ENCODE peak calls at places on chromosomes 16 and 17, in ten cellular contexts. One of them, this sample, is unnamed.

GRCh38 chr17:14276535-14277250 is 24.2 kb upstream of the HS3ST3B1 start:
- DNase-seq in OCI-LY7: no peak
- DNase-seq in cardiac muscle cell: no peak
- DNase-seq in MCF 10A: no peak
- DNase-seq in heart left ventricle: no peak
- DNase-seq in SK-N-SH: no peak
- DNase-seq in GM23338: no peak
- DNase-seq in MM.1S: no peak
- DNase-seq in A549: no peak
- DNase-seq in epithelial cell of esophagus: no peak
- DNase-seq in this sample: no peak

GRCh38 chr17:6061290-6061689 is 8.9 kb upstream of the WSCD1 start:
- DNase-seq in OCI-LY7: no peak
- DNase-seq in cardiac muscle cell: peak
- DNase-seq in MCF 10A: peak
- DNase-seq in heart left ventricle: no peak
- DNase-seq in SK-N-SH: no peak
- DNase-seq in GM23338: no peak
- DNase-seq in MM.1S: no peak
- DNase-seq in A549: peak
- DNase-seq in epithelial cell of esophagus: peak
- DNase-seq in this sample: no peak

GRCh38 chr16:88817785-88818609 is 6.3 kb upstream of the APRT start:
- DNase-seq in OCI-LY7: no peak
- DNase-seq in cardiac muscle cell: no peak
- DNase-seq in MCF 10A: no peak
- DNase-seq in heart left ventricle: no peak
- DNase-seq in SK-N-SH: no peak
- DNase-seq in GM23338: no peak
- DNase-seq in MM.1S: no peak
- DNase-seq in A549: no peak
- DNase-seq in epithelial cell of esophagus: peak
- DNase-seq in this sample: no peak

GRCh38 chr17:3773511-3773910 is 27.5 kb downstream of the ITGAE start:
- DNase-seq in OCI-LY7: no peak
- DNase-seq in cardiac muscle cell: peak
- DNase-seq in MCF 10A: peak
- DNase-seq in heart left ventricle: no peak
- DNase-seq in SK-N-SH: no peak
- DNase-seq in GM23338: no peak
- DNase-seq in MM.1S: no peak
- DNase-seq in A549: peak
- DNase-seq in epithelial cell of esophagus: peak
- DNase-seq in this sample: no peak

GRCh38 chr16:30548392-30549255 is 9.6 kb downstream of the ZNF764 start:
- DNase-seq in OCI-LY7: no peak
- DNase-seq in cardiac muscle cell: no peak
- DNase-seq in MCF 10A: no peak
- DNase-seq in heart left ventricle: no peak
- DNase-seq in SK-N-SH: no peak
- DNase-seq in GM23338: no peak
- DNase-seq in MM.1S: no peak
- DNase-seq in A549: no peak
- DNase-seq in epithelial cell of esophagus: no peak
- DNase-seq in this sample: no peak

GRCh38 chr16:2963611-2964415 is at the start of gene KREMEN2:
- DNase-seq in OCI-LY7: no peak
- DNase-seq in cardiac muscle cell: no peak
- DNase-seq in MCF 10A: peak
- DNase-seq in heart left ventricle: no peak
- DNase-seq in SK-N-SH: peak
- DNase-seq in GM23338: peak
- DNase-seq in MM.1S: no peak
- DNase-seq in A549: peak
- DNase-seq in epithelial cell of esophagus: peak
- DNase-seq in this sample: no peak

GRCh38 chr16:78462261-78463208 is 363.1 kb downstream of the WWOX start:
- DNase-seq in OCI-LY7: no peak
- DNase-seq in cardiac muscle cell: no peak
- DNase-seq in MCF 10A: no peak
- DNase-seq in heart left ventricle: no peak
- DNase-seq in SK-N-SH: no peak
- DNase-seq in GM23338: no peak
- DNase-seq in MM.1S: no peak
- DNase-seq in A549: no peak
- DNase-seq in epithelial cell of esophagus: no peak
- DNase-seq in this sample: no peak

GRCh38 chr16:73739049-73739769 is 557.4 kb upstream of the PSMD7 start:
- DNase-seq in OCI-LY7: no peak
- DNase-seq in cardiac muscle cell: no peak
- DNase-seq in MCF 10A: no peak
- DNase-seq in heart left ventricle: no peak
- DNase-seq in SK-N-SH: no peak
- DNase-seq in GM23338: no peak
- DNase-seq in MM.1S: no peak
- DNase-seq in A549: no peak
- DNase-seq in epithelial cell of esophagus: peak
- DNase-seq in this sample: no peak

GRCh38 chr17:27430882-27431491 is 25.3 kb upstream of the KSR1 start:
- DNase-seq in OCI-LY7: peak
- DNase-seq in cardiac muscle cell: peak
- DNase-seq in MCF 10A: peak
- DNase-seq in heart left ventricle: no peak
- DNase-seq in SK-N-SH: peak
- DNase-seq in GM23338: peak
- DNase-seq in MM.1S: no peak
- DNase-seq in A549: peak
- DNase-seq in epithelial cell of esophagus: peak
- DNase-seq in this sample: peak

GRCh38 chr17:11580677-11581076 is 17.6 kb upstream of the DNAH9 start:
- DNase-seq in OCI-LY7: no peak
- DNase-seq in cardiac muscle cell: no peak
- DNase-seq in MCF 10A: no peak
- DNase-seq in heart left ventricle: no peak
- DNase-seq in SK-N-SH: no peak
- DNase-seq in GM23338: no peak
- DNase-seq in MM.1S: no peak
- DNase-seq in A549: no peak
- DNase-seq in epithelial cell of esophagus: no peak
- DNase-seq in this sample: no peak

GRCh38 chr17:57835333-57835900 is 14.4 kb downstream of the MRPS23 start:
- DNase-seq in OCI-LY7: no peak
- DNase-seq in cardiac muscle cell: no peak
- DNase-seq in MCF 10A: no peak
- DNase-seq in heart left ventricle: no peak
- DNase-seq in SK-N-SH: no peak
- DNase-seq in GM23338: no peak
- DNase-seq in MM.1S: no peak
- DNase-seq in A549: no peak
- DNase-seq in epithelial cell of esophagus: no peak
- DNase-seq in this sample: no peak

GRCh38 chr17:57832299-57832698 is 17.5 kb downstream of the MRPS23 start:
- DNase-seq in OCI-LY7: no peak
- DNase-seq in cardiac muscle cell: no peak
- DNase-seq in MCF 10A: no peak
- DNase-seq in heart left ventricle: no peak
- DNase-seq in SK-N-SH: no peak
- DNase-seq in GM23338: no peak
- DNase-seq in MM.1S: no peak
- DNase-seq in A549: no peak
- DNase-seq in epithelial cell of esophagus: no peak
- DNase-seq in this sample: no peak

GRCh38 chr17:57832711-57833596 is 16.9 kb downstream of the MRPS23 start:
- DNase-seq in OCI-LY7: peak
- DNase-seq in cardiac muscle cell: peak
- DNase-seq in MCF 10A: peak
- DNase-seq in heart left ventricle: peak
- DNase-seq in SK-N-SH: peak
- DNase-seq in GM23338: peak
- DNase-seq in MM.1S: peak
- DNase-seq in A549: peak
- DNase-seq in epithelial cell of esophagus: peak
- DNase-seq in this sample: peak

GRCh38 chr17:57833597-57833939 is 16.3 kb downstream of the MRPS23 start:
- DNase-seq in OCI-LY7: no peak
- DNase-seq in cardiac muscle cell: no peak
- DNase-seq in MCF 10A: no peak
- DNase-seq in heart left ventricle: no peak
- DNase-seq in SK-N-SH: no peak
- DNase-seq in GM23338: no peak
- DNase-seq in MM.1S: no peak
- DNase-seq in A549: no peak
- DNase-seq in epithelial cell of esophagus: no peak
- DNase-seq in this sample: no peak

GRCh38 chr17:57834146-57834741 is 15.6 kb downstream of the MRPS23 start:
- DNase-seq in OCI-LY7: no peak
- DNase-seq in cardiac muscle cell: no peak
- DNase-seq in MCF 10A: peak
- DNase-seq in heart left ventricle: no peak
- DNase-seq in SK-N-SH: peak
- DNase-seq in GM23338: peak
- DNase-seq in MM.1S: no peak
- DNase-seq in A549: no peak
- DNase-seq in epithelial cell of esophagus: peak
- DNase-seq in this sample: no peak
- TF ChIP-seq CTCF in OCI-LY7: no peak
- TF ChIP-seq CTCF in cardiac muscle cell: no peak
- TF ChIP-seq CTCF in MCF 10A: no peak
- TF ChIP-seq CTCF in heart left ventricle: no peak
- TF ChIP-seq CTCF in SK-N-SH: no peak
- TF ChIP-seq CTCF in GM23338: peak
- TF ChIP-seq CTCF in MM.1S: no peak
- TF ChIP-seq CTCF in A549: no peak
- TF ChIP-seq CTCF in epithelial cell of esophagus: no peak
- TF ChIP-seq CTCF in this sample: no peak

DNA sequence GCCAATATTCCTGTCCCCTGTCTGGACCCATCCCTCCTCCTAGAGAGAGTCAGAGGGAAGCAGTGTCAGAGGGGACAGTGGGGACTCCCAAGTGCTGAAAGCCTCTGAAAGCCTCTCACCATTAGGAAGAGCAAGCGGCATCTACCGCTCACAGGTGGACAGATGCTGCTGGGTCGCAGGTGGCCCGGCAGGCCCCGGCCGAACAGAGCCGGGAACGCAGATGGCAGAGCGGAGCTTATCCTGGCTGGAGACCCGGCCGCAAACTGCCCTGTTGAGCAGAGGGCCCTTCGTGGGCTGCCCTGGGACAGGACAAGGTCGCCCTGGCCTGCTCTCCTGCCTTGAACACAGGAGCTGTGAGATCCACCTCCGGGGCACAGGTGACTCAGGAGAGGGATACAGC is 23.0 kb upstream of the NAT9 start:
- DNase-seq in OCI-LY7: no peak
- DNase-seq in cardiac muscle cell: no peak
- DNase-seq in MCF 10A: no peak
- DNase-seq in heart left ventricle: no peak
- DNase-seq in SK-N-SH: no peak
- DNase-seq in GM23338: no peak
- DNase-seq in MM.1S: no peak
- DNase-seq in A549: no peak
- DNase-seq in epithelial cell of esophagus: no peak
- DNase-seq in this sample: no peak
- TF ChIP-seq CTCF in OCI-LY7: no peak
- TF ChIP-seq CTCF in cardiac muscle cell: no peak
- TF ChIP-seq CTCF in MCF 10A: no peak
- TF ChIP-seq CTCF in heart left ventricle: no peak
- TF ChIP-seq CTCF in SK-N-SH: no peak
- TF ChIP-seq CTCF in GM23338: no peak
- TF ChIP-seq CTCF in MM.1S: no peak
- TF ChIP-seq CTCF in A549: no peak
- TF ChIP-seq CTCF in epithelial cell of esophagus: no peak
- TF ChIP-seq CTCF in this sample: no peak

GRCh38 chr17:53950207-53950857 is 127.6 kb downstream of the KIF2B start:
- DNase-seq in OCI-LY7: peak
- DNase-seq in cardiac muscle cell: no peak
- DNase-seq in MCF 10A: no peak
- DNase-seq in heart left ventricle: no peak
- DNase-seq in SK-N-SH: no peak
- DNase-seq in GM23338: peak
- DNase-seq in MM.1S: peak
- DNase-seq in A549: peak
- DNase-seq in epithelial cell of esophagus: no peak
- DNase-seq in this sample: no peak
- TF ChIP-seq CTCF in OCI-LY7: peak
- TF ChIP-seq CTCF in cardiac muscle cell: no peak
- TF ChIP-seq CTCF in MCF 10A: no peak
- TF ChIP-seq CTCF in heart left ventricle: no peak
- TF ChIP-seq CTCF in SK-N-SH: no peak
- TF ChIP-seq CTCF in GM23338: peak
- TF ChIP-seq CTCF in MM.1S: peak
- TF ChIP-seq CTCF in A549: no peak
- TF ChIP-seq CTCF in epithelial cell of esophagus: no peak
- TF ChIP-seq CTCF in this sample: no peak

GRCh38 chr16:12869681-12870427 is 31.5 kb upstream of the SHISA9 start:
- DNase-seq in OCI-LY7: no peak
- DNase-seq in cardiac muscle cell: no peak
- DNase-seq in MCF 10A: no peak
- DNase-seq in heart left ventricle: no peak
- DNase-seq in SK-N-SH: no peak
- DNase-seq in GM23338: no peak
- DNase-seq in MM.1S: no peak
- DNase-seq in A549: no peak
- DNase-seq in epithelial cell of esophagus: no peak
- DNase-seq in this sample: no peak

GRCh38 chr16:12868788-12869187 is 32.6 kb upstream of the SHISA9 start:
- DNase-seq in OCI-LY7: no peak
- DNase-seq in cardiac muscle cell: no peak
- DNase-seq in MCF 10A: no peak
- DNase-seq in heart left ventricle: no peak
- DNase-seq in SK-N-SH: no peak
- DNase-seq in GM23338: no peak
- DNase-seq in MM.1S: no peak
- DNase-seq in A549: no peak
- DNase-seq in epithelial cell of esophagus: no peak
- DNase-seq in this sample: no peak

GRCh38 chr16:12874135-12874534 is 27.3 kb upstream of the SHISA9 start:
- DNase-seq in OCI-LY7: no peak
- DNase-seq in cardiac muscle cell: no peak
- DNase-seq in MCF 10A: peak
- DNase-seq in heart left ventricle: no peak
- DNase-seq in SK-N-SH: no peak
- DNase-seq in GM23338: peak
- DNase-seq in MM.1S: no peak
- DNase-seq in A549: peak
- DNase-seq in epithelial cell of esophagus: peak
- DNase-seq in this sample: no peak

GRCh38 chr16:12868169-12868568 is 33.2 kb upstream of the SHISA9 start:
- DNase-seq in OCI-LY7: peak
- DNase-seq in cardiac muscle cell: no peak
- DNase-seq in MCF 10A: no peak
- DNase-seq in heart left ventricle: no peak
- DNase-seq in SK-N-SH: no peak
- DNase-seq in GM23338: no peak
- DNase-seq in MM.1S: no peak
- DNase-seq in A549: no peak
- DNase-seq in epithelial cell of esophagus: no peak
- DNase-seq in this sample: no peak

DNA sequence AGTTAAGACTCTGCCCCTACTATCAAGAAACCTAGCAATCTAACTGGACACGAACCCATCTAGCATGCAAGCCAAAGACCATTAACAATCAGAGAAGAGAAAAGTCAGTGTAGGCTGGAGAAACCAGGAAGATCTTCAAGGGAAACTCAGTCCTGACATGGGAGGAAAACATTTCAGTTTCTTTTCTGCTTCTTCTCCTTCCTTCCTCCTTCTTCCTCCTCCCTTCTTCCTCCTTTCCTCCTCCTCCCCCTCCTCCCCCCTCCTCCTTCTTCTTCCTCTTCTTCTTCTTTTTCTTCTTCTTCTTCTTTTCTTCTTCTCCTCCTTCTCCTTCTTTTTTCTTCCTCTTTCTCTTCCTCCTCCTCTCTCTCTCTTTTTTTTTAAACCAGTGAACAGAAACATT is 29.6 kb upstream of the SHISA9 start:
- DNase-seq in OCI-LY7: peak
- DNase-seq in cardiac muscle cell: no peak
- DNase-seq in MCF 10A: no peak
- DNase-seq in heart left ventricle: no peak
- DNase-seq in SK-N-SH: no peak
- DNase-seq in GM23338: no peak
- DNase-seq in MM.1S: no peak
- DNase-seq in A549: no peak
- DNase-seq in epithelial cell of esophagus: no peak
- DNase-seq in this sample: no peak
- TF ChIP-seq CTCF in OCI-LY7: no peak
- TF ChIP-seq CTCF in cardiac muscle cell: no peak
- TF ChIP-seq CTCF in MCF 10A: no peak
- TF ChIP-seq CTCF in heart left ventricle: no peak
- TF ChIP-seq CTCF in SK-N-SH: no peak
- TF ChIP-seq CTCF in GM23338: no peak
- TF ChIP-seq CTCF in MM.1S: no peak
- TF ChIP-seq CTCF in A549: no peak
- TF ChIP-seq CTCF in epithelial cell of esophagus: no peak
- TF ChIP-seq CTCF in this sample: no peak

This sample was measured in GM12865.